ENCODE peak calls at places on chromosome 1, in five cellular contexts. J is kidney; T is activated CD8-positive, alpha-beta T cell treated with anti-CD3 and anti-CD28 coated beads for 36 hours; D is OCI-LY7; L is heart left ventricle. F is an unnamed sample.
A peak's percentile ranks its signal among the peaks of the same experiment; 100 is the strongest.

GRCh38 chr1:165815725-165816124 is 11.7 kb upstream of the UCK2 start:
- DNase-seq in J (no peak), T (no peak), D (no peak), L (no peak), F (no peak)

GRCh38 chr1:168320805-168321577 is 40.3 kb downstream of the TBX19 start:
- DNase-seq in D (no peak), L (no peak), J (no peak), T (no peak), F (no peak)

GRCh38 chr1:168287237-168287664 is 6.6 kb downstream of the TBX19 start:
- DNase-seq in J (no peak), L (no peak), T (no peak), D (no peak), F (no peak)

GRCh38 chr1:1626207-1627141 is 5.5 kb upstream of the MMP23B start:
- DNase-seq in J (peak; percentile 73), T (no peak), L (no peak), D (no peak), F (peak; percentile 91)

GRCh38 chr1:99264201-99265021 is at the start of gene PLPPR4:
- DNase-seq in D (no peak), T (peak; percentile 15), L (peak; percentile 40), J (peak; percentile 71), F (peak; percentile 91)

GRCh38 chr1:244221961-244222360 is 170.9 kb downstream of the ZBTB18 start:
- DNase-seq in D (no peak), T (no peak), J (no peak), L (no peak), F (no peak)

GRCh38 chr1:68141079-68141800 is 90.8 kb upstream of the DIRAS3 start:
- DNase-seq in J (no peak), D (no peak), L (no peak), T (no peak), F (no peak)

GRCh38 chr1:76802094-76802493 is 65.2 kb upstream of the ST6GALNAC5 start:
- DNase-seq in J (no peak), D (no peak), T (no peak), L (no peak), F (no peak)

GRCh38 chr1:87963566-87963965 is 634.9 kb downstream of the LMO4 start:
- DNase-seq in J (no peak), D (no peak), T (no peak), L (no peak), F (no peak)

GRCh38 chr1:226875641-226876295 is 5.4 kb downstream of the PSEN2 start:
- DNase-seq in J (no peak), T (no peak), D (no peak), L (no peak), F (no peak)

GRCh38 chr1:176897350-176898236 is 266.9 kb downstream of the ASTN1 start:
- DNase-seq in D (peak; percentile 67), T (peak; percentile 67), J (peak; percentile 79), L (peak; percentile 40), F (no peak)

GRCh38 chr1:69947837-69948236 is 257.5 kb downstream of the LRRC40 start:
- DNase-seq in D (no peak), J (no peak), T (no peak), L (no peak), F (no peak)

GRCh38 chr1:144551107-144551542 is 41.6 kb upstream of the PPIAL4F start:
- DNase-seq in D (no peak), T (no peak), J (no peak), L (no peak), F (no peak)

GRCh38 chr1:154803203-154803920 is 66.7 kb downstream of the KCNN3 start:
- DNase-seq in D (no peak), T (no peak), J (no peak), L (no peak), F (no peak)

GRCh38 chr1:88883156-88883555 is 8.2 kb downstream of the GTF2B start:
- DNase-seq in T (no peak), L (no peak), J (no peak), D (no peak), F (no peak)

DNA sequence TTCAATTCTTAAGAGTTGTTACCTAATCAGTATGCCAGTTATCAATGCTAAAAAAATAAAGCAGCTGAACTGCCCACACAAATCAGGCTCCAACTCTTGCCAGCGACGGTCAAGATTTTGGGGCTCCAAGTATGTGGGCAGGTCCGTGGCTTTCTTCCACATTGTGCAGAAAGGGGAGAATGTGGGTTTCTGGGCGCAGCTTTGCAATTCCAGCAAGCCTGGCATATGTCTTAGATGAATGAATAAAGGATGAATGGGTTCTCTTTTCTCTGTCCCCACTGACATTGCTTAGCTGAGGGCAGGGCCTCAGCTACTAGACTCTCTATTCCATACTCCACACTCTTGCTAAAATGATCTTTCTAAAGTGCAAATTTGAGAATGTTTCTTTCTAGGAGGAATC is 42.4 kb downstream of the NENF start:
- DNase-seq in T (no peak), D (no peak), L (no peak), J (no peak), F (peak; percentile 22)
- TF ChIP-seq CTCF in T (no peak), D (no peak), L (no peak), J (no peak), F (no peak)

DNA sequence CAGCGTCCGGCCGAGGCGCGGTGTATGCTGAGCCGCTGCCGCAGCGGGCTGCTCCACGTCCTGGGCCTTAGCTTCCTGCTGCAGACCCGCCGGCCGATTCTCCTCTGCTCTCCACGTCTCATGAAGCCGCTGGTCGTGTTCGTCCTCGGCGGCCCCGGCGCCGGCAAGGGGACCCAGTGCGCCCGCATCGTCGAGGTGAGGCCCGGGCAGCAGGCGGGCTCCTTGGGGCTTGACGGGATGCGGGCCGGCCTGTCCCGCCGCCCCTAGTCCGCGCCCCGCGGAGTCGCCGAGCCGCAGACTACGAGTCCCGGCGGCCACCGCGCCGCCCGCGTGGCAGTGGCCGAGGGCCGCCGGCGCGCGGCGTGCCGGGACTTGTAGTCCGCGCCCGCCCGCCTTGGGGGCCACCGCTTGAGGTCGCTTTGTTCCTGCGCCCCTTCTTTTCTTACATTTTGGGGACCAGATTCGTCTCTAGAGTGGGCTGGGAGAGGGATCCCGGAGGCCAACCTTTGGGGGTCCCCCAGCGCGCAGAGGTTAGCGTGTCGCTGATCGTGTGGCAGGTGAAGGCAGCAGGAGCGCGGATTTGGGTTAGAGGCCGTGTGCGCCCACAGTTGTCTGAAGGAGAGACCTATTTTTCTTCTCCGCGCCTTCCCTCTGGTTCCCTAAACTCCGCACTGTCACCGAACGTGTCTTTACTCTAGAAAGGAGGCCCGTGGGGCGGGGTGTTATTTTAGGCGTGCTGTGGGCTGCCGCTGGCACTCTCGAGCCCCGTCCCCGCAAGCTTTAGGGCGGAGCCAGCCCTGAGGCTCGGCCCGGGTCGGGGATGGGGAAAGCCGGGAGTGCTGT is 553 bp downstream of the CMPK1 start:
- DNase-seq in D (peak; percentile 90), T (peak; percentile 79), L (peak; percentile 81), J (peak; percentile 92), F (no peak)
- TF ChIP-seq CTCF in D (peak; percentile 68), T (no peak), L (no peak), J (no peak), F (peak; percentile 59)

DNA sequence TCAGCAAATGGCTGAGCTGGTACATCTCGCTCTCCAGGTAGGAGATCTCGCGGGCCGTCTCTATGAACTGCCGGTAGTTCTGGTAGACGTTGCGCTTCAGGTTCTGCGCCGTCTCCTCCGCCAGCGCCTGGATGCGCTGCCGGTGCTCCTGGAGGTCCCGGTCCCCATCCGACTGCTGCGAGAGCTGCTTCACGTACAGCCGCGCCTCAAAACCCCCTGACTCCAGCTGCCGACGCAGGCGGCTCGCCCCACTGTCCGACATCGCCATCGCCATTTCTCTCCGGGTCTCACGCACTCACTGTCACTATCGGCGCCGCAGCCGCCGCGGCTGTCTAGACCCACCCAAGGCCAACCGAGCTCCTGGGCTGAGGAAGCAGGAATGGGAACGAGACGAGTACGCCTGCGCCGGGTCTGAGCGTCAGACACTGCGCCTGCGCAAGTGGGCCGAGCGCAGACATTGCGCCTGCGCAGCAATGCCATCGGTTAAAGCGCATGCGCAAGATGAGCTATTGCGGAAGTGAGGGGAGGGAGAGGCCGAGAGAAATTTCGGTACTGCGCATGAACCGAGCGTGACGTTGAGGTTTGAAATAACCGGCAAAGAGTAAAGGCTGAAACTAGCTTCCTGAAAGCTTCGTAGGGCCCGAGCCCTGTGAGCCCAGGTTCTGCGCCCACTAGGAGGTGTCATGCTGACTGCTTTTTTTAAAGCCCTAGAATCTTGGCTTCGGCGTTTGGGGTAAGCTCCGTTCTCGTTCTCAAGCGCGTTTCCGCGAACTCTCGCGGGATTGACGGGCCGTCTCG is at the start of gene EXOC8:
- DNase-seq in T (peak; percentile 95), J (peak; percentile 98), L (peak; percentile 95), D (peak; percentile 97), F (peak; percentile 95)
- TF ChIP-seq CTCF in T (no peak), J (no peak), L (no peak), D (peak; percentile 21), F (peak; percentile 18)

GRCh38 chr1:92951141-92951582 is 10.1 kb downstream of the DIPK1A start:
- DNase-seq in J (no peak), D (peak; percentile 94), T (peak; percentile 20), L (no peak), F (no peak)
- TF ChIP-seq CTCF in J (no peak), D (peak; percentile 72), T (no peak), L (no peak), F (no peak)

DNA sequence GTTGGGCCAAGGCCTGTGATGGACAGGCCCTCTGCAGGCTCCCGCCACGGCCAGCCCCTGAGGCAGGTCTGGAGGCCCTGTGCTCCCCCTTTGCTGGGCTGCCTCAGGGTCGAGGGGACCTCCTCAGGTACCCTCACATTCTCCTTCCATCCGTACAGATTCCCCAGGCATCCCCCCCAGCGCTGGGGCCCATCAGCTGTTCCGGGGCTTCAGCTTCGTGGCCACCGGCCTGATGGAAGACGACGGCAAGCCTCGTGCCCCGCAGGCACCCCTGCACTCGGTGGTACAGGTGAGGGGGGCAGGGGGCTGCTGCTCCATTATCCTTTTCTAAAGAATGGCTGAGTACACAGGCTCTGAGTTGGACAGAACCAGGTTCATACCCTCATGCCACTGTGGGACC is 29.1 kb downstream of the RPS6KA1 start:
- DNase-seq in D (no peak), J (peak; percentile 59), T (no peak), L (no peak), F (no peak)
- TF ChIP-seq CTCF in D (no peak), J (no peak), T (no peak), L (no peak), F (no peak)

DNA sequence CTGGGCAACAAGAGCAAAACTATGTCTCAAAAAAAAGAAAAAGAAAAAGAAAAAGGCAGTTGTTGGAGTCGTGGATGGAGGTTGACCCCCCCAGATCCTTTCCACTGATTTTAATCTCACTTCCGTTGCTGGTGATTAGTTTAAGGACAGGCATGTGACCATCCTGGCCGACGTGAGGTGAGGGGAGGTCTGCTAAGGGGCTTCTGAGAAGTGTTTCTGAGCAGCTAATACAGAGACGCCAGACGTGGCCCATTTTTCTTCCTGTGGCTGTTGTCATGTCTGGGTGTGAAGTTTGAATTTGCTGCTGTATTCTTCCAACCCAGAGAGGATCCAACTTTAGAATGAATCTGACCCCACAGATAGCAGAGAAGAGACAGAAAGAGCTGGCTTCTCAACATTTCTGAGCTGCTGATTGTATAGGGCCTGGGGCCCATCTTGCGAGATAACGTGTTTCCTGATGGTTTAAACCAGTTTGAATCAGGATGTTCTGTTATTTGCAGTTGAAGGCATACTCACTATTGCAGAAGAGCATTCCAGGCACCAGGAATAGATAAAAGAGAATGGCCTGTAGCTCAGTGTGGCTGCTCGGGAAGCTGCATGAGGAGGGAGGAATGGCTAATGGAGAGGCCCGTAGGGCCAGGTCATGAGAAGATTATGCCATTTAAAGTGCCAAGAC is 22.8 kb upstream of the SSBP3 start:
- DNase-seq in D (no peak), J (peak; percentile 8), L (no peak), T (no peak), F (no peak)
- TF ChIP-seq CTCF in D (no peak), J (no peak), L (no peak), T (no peak), F (no peak)

GRCh38 chr1:2921970-2922686 is 99.1 kb upstream of the ACTRT2 start:
- DNase-seq in D (peak; percentile 15), T (peak; percentile 34), J (no peak), L (no peak), F (no peak)
- TF ChIP-seq CTCF in D (peak; percentile 72), T (peak; percentile 77), J (peak; percentile 28), L (peak; percentile 37), F (peak; percentile 45)

GRCh38 chr1:175433586-175434267 is 241.2 kb upstream of the KIAA0040 start:
- DNase-seq in L (no peak), D (no peak), T (no peak), J (no peak), F (no peak)
- TF ChIP-seq CTCF in L (no peak), D (no peak), T (no peak), J (no peak), F (no peak)